ENCODE peak calls at places on chromosomes 3 and 15, in five cellular contexts. E is tibial artery, J is mesenchymal stem cell, Y is Peyer's patch, D is psoas muscle. W is an unnamed sample. For H3K4me1 and H3K9me3, the result is how much of the 10 kb centered on the place peaks cover.

GRCh38 chr3:15514663-15515357 is 6.7 kb downstream of the COLQ start:
- DNase-seq in E (no peak), J (no peak), Y (no peak), D (no peak), W (peak)

GRCh38 chr3:197030379-197031314 is 1.0 kb upstream of the MELTF start:
- DNase-seq in E (no peak), J (no peak), Y (peak), D (no peak), W (no peak)

GRCh38 chr3:111582114-111582461 is 13.1 kb downstream of the ZBED2 start:
- DNase-seq in E (no peak), J (peak), Y (no peak), D (no peak), W (peak)

GRCh38 chr3:36600413-36600812 is 163.9 kb downstream of the DCLK3 start:
- DNase-seq in E (no peak), J (no peak), Y (no peak), D (no peak), W (no peak)

GRCh38 chr3:123650101-123650500 is 65.2 kb upstream of the HACD2 start:
- DNase-seq in E (no peak), J (no peak), Y (no peak), D (no peak), W (no peak)

GRCh38 chr15:29029651-29030195 is 143.9 kb downstream of the APBA2 start:
- DNase-seq in E (no peak), J (no peak), Y (no peak), D (no peak), W (no peak)

GRCh38 chr3:12871404-12871983 is 30.1 kb upstream of the RPL32 start:
- DNase-seq in E (no peak), J (no peak), Y (no peak), D (peak), W (no peak)

GRCh38 chr15:79296583-79296982 is 14.1 kb downstream of the ANKRD34C start:
- DNase-seq in E (no peak), J (no peak), Y (no peak), D (no peak), W (no peak)

GRCh38 chr15:35325374-35325941 is 220.5 kb downstream of the DPH6 start:
- DNase-seq in E (no peak), J (no peak), Y (no peak), D (no peak), W (no peak)

GRCh38 chr3:42052132-42052866 is 38.9 kb upstream of the TRAK1 start:
- DNase-seq in E (no peak), J (peak), Y (no peak), D (no peak), W (no peak)

GRCh38 chr15:67241132-67241855 is 13.2 kb downstream of the AAGAB start:
- DNase-seq in E (no peak), J (no peak), Y (no peak), D (no peak), W (no peak)

GRCh38 chr3:149288655-149289054 is 44.8 kb downstream of the TM4SF18 start:
- DNase-seq in E (no peak), J (no peak), Y (no peak), D (no peak), W (no peak)

GRCh38 chr3:141305436-141305835 is 62.9 kb upstream of the ZBTB38 start:
- DNase-seq in E (no peak), J (peak), Y (no peak), D (no peak), W (peak)

GRCh38 chr3:171753025-171753472 is 57.2 kb downstream of the PLD1 start:
- DNase-seq in E (peak), J (no peak), Y (no peak), D (no peak), W (peak)

GRCh38 chr15:88803241-88803919 is at the start of gene ACAN:
- DNase-seq in E (no peak), J (no peak), Y (no peak), D (no peak), W (no peak)

GRCh38 chr3:183579967-183580720 is 24.6 kb upstream of the KLHL6 start:
- DNase-seq in E (no peak), J (no peak), Y (no peak), D (no peak), W (peak)

GRCh38 chr3:67923796-67924195 is 269.4 kb upstream of the SUCLG2 start:
- DNase-seq in E (no peak), J (no peak), Y (no peak), D (no peak), W (no peak)

GRCh38 chr3:30658328-30659052 is 52.1 kb downstream of the TGFBR2 start:
- DNase-seq in E (no peak), J (peak), Y (no peak), D (no peak), W (peak)
- H3K4me1 ChIP-seq in E (half or more), J (under half), Y (under half), D (under half), W (half or more)

DNA sequence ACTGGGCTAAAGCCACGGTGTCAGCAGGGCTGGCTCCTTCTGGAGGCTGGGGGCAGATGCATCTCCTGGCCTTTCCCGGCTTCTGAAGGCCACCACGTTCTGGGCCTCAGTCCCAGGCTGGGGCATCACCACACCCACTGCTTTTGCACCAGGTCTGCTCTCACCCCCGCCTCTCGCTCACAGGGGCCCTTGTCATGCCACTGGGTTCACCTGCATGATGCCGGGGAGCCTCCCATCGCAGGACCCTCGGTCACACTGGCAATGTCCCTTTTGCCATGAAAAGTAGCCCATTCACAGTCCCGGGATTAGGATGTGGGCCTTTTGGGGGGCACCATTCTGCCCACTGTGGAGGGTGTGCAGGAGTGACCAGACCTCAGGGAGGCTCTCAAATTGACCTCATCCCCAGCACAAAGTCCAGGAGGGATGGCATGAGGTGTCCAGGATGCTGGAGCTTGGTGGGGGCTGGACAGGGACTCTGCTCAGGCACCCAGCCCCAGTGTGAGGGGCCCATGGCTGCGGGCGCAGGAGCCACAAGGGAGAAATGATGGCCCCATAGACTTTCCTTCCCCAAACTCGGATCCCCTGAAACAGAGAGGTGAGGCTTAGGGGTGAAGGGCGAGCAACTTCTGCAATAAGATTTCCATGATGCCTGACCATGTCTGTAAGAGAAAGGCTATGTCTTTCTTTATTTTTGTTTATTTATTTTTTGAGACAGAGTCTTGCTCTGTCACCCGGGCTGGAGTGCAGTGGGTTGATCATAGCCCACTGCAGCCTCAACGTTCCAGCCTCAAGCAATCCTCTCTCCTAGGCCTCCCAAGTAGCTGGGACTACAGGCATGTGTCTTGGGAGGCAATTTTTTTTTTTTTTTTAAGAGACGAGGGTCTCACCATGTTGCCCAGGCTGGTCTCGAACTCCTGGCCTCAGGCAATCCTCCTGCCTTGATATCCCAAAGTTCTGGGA is 189.1 kb downstream of the GOLGA6L6 start:
- DNase-seq in E (no peak), J (no peak), Y (peak), D (peak), W (no peak)
- H3K9me3 ChIP-seq in E (under half), J (under half), Y (under half), D (under half), W (under half)

DNA sequence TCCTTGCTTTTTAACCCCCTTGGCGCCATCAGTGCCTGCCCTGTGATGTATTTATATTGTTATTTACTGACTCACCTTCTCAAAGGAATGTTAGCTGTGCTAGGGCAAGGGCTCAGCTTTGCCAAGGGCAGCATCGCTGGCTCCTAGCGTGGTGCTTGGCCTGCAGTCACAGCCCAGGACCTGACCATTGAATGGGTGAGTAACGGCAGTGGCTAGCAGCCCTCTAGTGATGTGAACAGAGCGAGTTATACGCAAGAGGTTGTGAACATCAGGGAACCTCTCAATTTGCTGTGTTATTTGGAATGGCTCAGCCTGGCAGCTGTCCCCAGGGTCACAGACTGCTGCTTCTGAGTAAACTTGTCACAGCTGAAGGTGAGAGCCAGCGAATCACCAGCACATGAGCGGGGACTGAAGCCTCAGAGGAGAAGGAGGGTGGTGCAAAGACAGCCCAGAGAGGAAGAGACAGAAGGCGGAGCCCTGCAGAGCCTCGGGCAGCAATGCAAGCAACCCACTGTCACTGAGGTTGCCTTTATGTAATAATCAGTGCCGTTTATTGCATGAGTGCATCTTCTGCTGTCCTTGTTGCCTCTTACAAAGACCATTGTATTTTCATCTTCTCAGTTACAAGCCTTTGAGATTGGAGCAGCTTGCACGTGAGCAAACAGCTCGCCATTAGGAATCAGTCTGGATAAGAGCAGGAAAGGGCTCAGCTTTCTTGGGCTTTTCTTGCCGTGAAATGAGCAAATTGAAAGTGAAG is 158.3 kb downstream of the SLCO3A1 start:
- DNase-seq in E (no peak), J (no peak), Y (no peak), D (no peak), W (peak)
- H3K4me3 ChIP-seq in E (peak), J (no peak), Y (no peak), D (no peak), W (peak)

DNA sequence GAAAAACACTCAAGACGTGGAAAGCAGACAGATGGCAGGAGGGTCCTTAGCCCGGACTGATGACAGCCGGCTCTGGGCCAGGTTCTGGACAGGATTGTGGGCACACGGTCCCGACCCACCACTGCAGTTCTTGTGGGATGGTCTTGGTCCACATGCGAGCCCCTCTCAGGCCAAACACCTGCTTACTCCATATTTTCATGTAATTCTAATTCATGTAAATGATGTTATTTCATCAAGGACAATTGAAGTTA is 32.6 kb downstream of the TM2D3 start:
- DNase-seq in E (no peak), J (no peak), Y (no peak), D (no peak), W (no peak)
- H3K4me1 ChIP-seq in E (under half), J (under half), Y (under half), D (half or more), W (under half)

W was measured in adipocyte.